ENCODE peak calls at places on chromosomes 7 and 10, in eight cellular contexts. One of them, this sample, is unnamed.

GRCh38 chr10:51272580-51272979 is 198.3 kb downstream of the PRKG1 start:
- DNase-seq in fibroblast of the conjunctiva: peak; percentile 20
- DNase-seq in AG04450: no peak
- DNase-seq in AG08395: peak; percentile 31
- DNase-seq in Right ventricle myocardium inferior: no peak
- DNase-seq in NCI-H1092 treated with DMSO at 0.1 percent for 48 hours: no peak
- DNase-seq in colonic mucosa: no peak
- DNase-seq in astrocyte of the spinal cord: no peak
- DNase-seq in this sample: peak; percentile 83

GRCh38 chr7:2621061-2621828 is 10.5 kb upstream of the TTYH3 start:
- DNase-seq in Right ventricle myocardium inferior: peak; percentile 77
- DNase-seq in AG04450: no peak
- DNase-seq in NCI-H1092 treated with DMSO at 0.1 percent for 48 hours: peak; percentile 62
- DNase-seq in colonic mucosa: no peak
- DNase-seq in fibroblast of the conjunctiva: no peak
- DNase-seq in AG08395: peak; percentile 55
- DNase-seq in astrocyte of the spinal cord: peak; percentile 65
- DNase-seq in this sample: peak; percentile 27

GRCh38 chr10:33129181-33129928 is 171.3 kb upstream of the ITGB1 start:
- DNase-seq in fibroblast of the conjunctiva: peak; percentile 75
- DNase-seq in colonic mucosa: no peak
- DNase-seq in AG04450: peak; percentile 78
- DNase-seq in NCI-H1092 treated with DMSO at 0.1 percent for 48 hours: no peak
- DNase-seq in Right ventricle myocardium inferior: no peak
- DNase-seq in astrocyte of the spinal cord: peak; percentile 94
- DNase-seq in AG08395: peak; percentile 96
- DNase-seq in this sample: peak; percentile 98

GRCh38 chr7:108001759-108002725 is 919 bp downstream of the LAMB1 start:
- DNase-seq in AG04450: no peak
- DNase-seq in Right ventricle myocardium inferior: no peak
- DNase-seq in astrocyte of the spinal cord: peak; percentile 40
- DNase-seq in fibroblast of the conjunctiva: no peak
- DNase-seq in NCI-H1092 treated with DMSO at 0.1 percent for 48 hours: peak; percentile 41
- DNase-seq in colonic mucosa: no peak
- DNase-seq in AG08395: peak; percentile 54
- DNase-seq in this sample: peak; percentile 65

GRCh38 chr7:118217068-118217715 is 7.3 kb upstream of the ANKRD7 start:
- DNase-seq in astrocyte of the spinal cord: no peak
- DNase-seq in fibroblast of the conjunctiva: no peak
- DNase-seq in AG04450: no peak
- DNase-seq in NCI-H1092 treated with DMSO at 0.1 percent for 48 hours: no peak
- DNase-seq in colonic mucosa: no peak
- DNase-seq in Right ventricle myocardium inferior: no peak
- DNase-seq in AG08395: no peak
- DNase-seq in this sample: no peak

GRCh38 chr7:99737726-99738125 is 2.7 kb upstream of the CYP3A7 start:
- DNase-seq in colonic mucosa: no peak
- DNase-seq in AG04450: no peak
- DNase-seq in AG08395: no peak
- DNase-seq in NCI-H1092 treated with DMSO at 0.1 percent for 48 hours: no peak
- DNase-seq in fibroblast of the conjunctiva: no peak
- DNase-seq in astrocyte of the spinal cord: no peak
- DNase-seq in Right ventricle myocardium inferior: no peak
- DNase-seq in this sample: no peak

GRCh38 chr7:39979406-39980073 is 29.5 kb downstream of the CDK13 start:
- DNase-seq in Right ventricle myocardium inferior: no peak
- DNase-seq in colonic mucosa: no peak
- DNase-seq in AG08395: no peak
- DNase-seq in NCI-H1092 treated with DMSO at 0.1 percent for 48 hours: no peak
- DNase-seq in AG04450: no peak
- DNase-seq in astrocyte of the spinal cord: no peak
- DNase-seq in fibroblast of the conjunctiva: no peak
- DNase-seq in this sample: no peak

GRCh38 chr7:30887464-30887872 is 24.2 kb upstream of the AQP1 start:
- DNase-seq in fibroblast of the conjunctiva: no peak
- DNase-seq in Right ventricle myocardium inferior: no peak
- DNase-seq in astrocyte of the spinal cord: no peak
- DNase-seq in AG08395: no peak
- DNase-seq in NCI-H1092 treated with DMSO at 0.1 percent for 48 hours: no peak
- DNase-seq in AG04450: no peak
- DNase-seq in colonic mucosa: no peak
- DNase-seq in this sample: no peak

GRCh38 chr7:31955021-31955420 is 115.2 kb downstream of the PDE1C start:
- DNase-seq in Right ventricle myocardium inferior: no peak
- DNase-seq in AG04450: no peak
- DNase-seq in fibroblast of the conjunctiva: no peak
- DNase-seq in NCI-H1092 treated with DMSO at 0.1 percent for 48 hours: no peak
- DNase-seq in colonic mucosa: no peak
- DNase-seq in astrocyte of the spinal cord: no peak
- DNase-seq in AG08395: no peak
- DNase-seq in this sample: no peak

GRCh38 chr10:103895458-103896186 is 22.4 kb downstream of the STN1 start:
- DNase-seq in AG04450: no peak
- DNase-seq in colonic mucosa: no peak
- DNase-seq in astrocyte of the spinal cord: peak; percentile 80
- DNase-seq in NCI-H1092 treated with DMSO at 0.1 percent for 48 hours: no peak
- DNase-seq in Right ventricle myocardium inferior: no peak
- DNase-seq in AG08395: peak; percentile 80
- DNase-seq in fibroblast of the conjunctiva: peak; percentile 67
- DNase-seq in this sample: peak; percentile 98

GRCh38 chr7:3682028-3682712 is 381.1 kb downstream of the SDK1 start:
- DNase-seq in colonic mucosa: no peak
- DNase-seq in fibroblast of the conjunctiva: no peak
- DNase-seq in astrocyte of the spinal cord: peak; percentile 22
- DNase-seq in NCI-H1092 treated with DMSO at 0.1 percent for 48 hours: no peak
- DNase-seq in Right ventricle myocardium inferior: no peak
- DNase-seq in AG04450: no peak
- DNase-seq in AG08395: no peak
- DNase-seq in this sample: no peak

GRCh38 chr7:36346260-36346831 is 43.3 kb upstream of the ANLN start:
- DNase-seq in fibroblast of the conjunctiva: no peak
- DNase-seq in Right ventricle myocardium inferior: no peak
- DNase-seq in astrocyte of the spinal cord: no peak
- DNase-seq in AG04450: no peak
- DNase-seq in AG08395: no peak
- DNase-seq in colonic mucosa: no peak
- DNase-seq in NCI-H1092 treated with DMSO at 0.1 percent for 48 hours: no peak
- DNase-seq in this sample: peak; percentile 33

GRCh38 chr7:286278-286677 is 3.7 kb upstream of the FOXL3 start:
- DNase-seq in fibroblast of the conjunctiva: no peak
- DNase-seq in AG08395: no peak
- DNase-seq in AG04450: no peak
- DNase-seq in Right ventricle myocardium inferior: no peak
- DNase-seq in astrocyte of the spinal cord: no peak
- DNase-seq in colonic mucosa: no peak
- DNase-seq in NCI-H1092 treated with DMSO at 0.1 percent for 48 hours: no peak
- DNase-seq in this sample: no peak

GRCh38 chr7:133571066-133571465 is 318.2 kb downstream of the EXOC4 start:
- DNase-seq in colonic mucosa: no peak
- DNase-seq in Right ventricle myocardium inferior: no peak
- DNase-seq in AG04450: no peak
- DNase-seq in astrocyte of the spinal cord: no peak
- DNase-seq in NCI-H1092 treated with DMSO at 0.1 percent for 48 hours: no peak
- DNase-seq in fibroblast of the conjunctiva: no peak
- DNase-seq in AG08395: no peak
- DNase-seq in this sample: peak; percentile 73

GRCh38 chr7:7595451-7595850 is 28.8 kb downstream of the MIOS start:
- DNase-seq in AG04450: no peak
- DNase-seq in astrocyte of the spinal cord: peak; percentile 35
- DNase-seq in Right ventricle myocardium inferior: no peak
- DNase-seq in AG08395: peak; percentile 44
- DNase-seq in fibroblast of the conjunctiva: peak; percentile 5
- DNase-seq in NCI-H1092 treated with DMSO at 0.1 percent for 48 hours: peak; percentile 55
- DNase-seq in colonic mucosa: no peak
- DNase-seq in this sample: peak; percentile 16

GRCh38 chr7:28041508-28042314 is 138.9 kb downstream of the JAZF1 start:
- DNase-seq in NCI-H1092 treated with DMSO at 0.1 percent for 48 hours: no peak
- DNase-seq in fibroblast of the conjunctiva: no peak
- DNase-seq in AG04450: peak; percentile 53
- DNase-seq in astrocyte of the spinal cord: peak; percentile 71
- DNase-seq in Right ventricle myocardium inferior: no peak
- DNase-seq in AG08395: peak; percentile 74
- DNase-seq in colonic mucosa: no peak
- DNase-seq in this sample: peak; percentile 67

GRCh38 chr10:121655254-121656142 is 57.3 kb upstream of the FGFR2 start:
- DNase-seq in fibroblast of the conjunctiva: no peak
- DNase-seq in NCI-H1092 treated with DMSO at 0.1 percent for 48 hours: no peak
- DNase-seq in AG04450: no peak
- DNase-seq in colonic mucosa: no peak
- DNase-seq in Right ventricle myocardium inferior: no peak
- DNase-seq in astrocyte of the spinal cord: no peak
- DNase-seq in AG08395: no peak
- DNase-seq in this sample: no peak

This sample was measured in fibroblast of gingiva.